ENCODE peak calls at places on chromosome 16, in five cellular contexts. T is stomach, L is BJ, S is astrocyte, B is cardiac muscle cell. Q is an unnamed sample.

GRCh38 chr16:57785924-57786323 is 16.4 kb downstream of the KIFC3 start:
- DNase-seq in T (no peak), L (no peak), S (no peak), B (no peak), Q (no peak)

GRCh38 chr16:23124315-23124714 is 24.9 kb downstream of the USP31 start:
- DNase-seq in T (no peak), L (no peak), S (peak; percentile 78), B (no peak), Q (no peak)

GRCh38 chr16:70759666-70760065 is 41.3 kb downstream of the VAC14 start:
- DNase-seq in T (no peak), L (no peak), S (no peak), B (no peak), Q (no peak)

GRCh38 chr16:53756329-53756996 is 52.5 kb downstream of the FTO start:
- DNase-seq in T (no peak), L (no peak), S (no peak), B (no peak), Q (peak; percentile 63)

GRCh38 chr16:79372504-79373184 is 227.9 kb downstream of the MAF start:
- DNase-seq in T (no peak), L (no peak), S (peak; percentile 36), B (no peak), Q (no peak)

GRCh38 chr16:69486724-69487123 is 62.3 kb downstream of the CYB5B start:
- DNase-seq in T (no peak), L (no peak), S (no peak), B (no peak), Q (no peak)

GRCh38 chr16:81232740-81233367 is 5.6 kb upstream of the BCO1 start:
- DNase-seq in T (no peak), L (no peak), S (no peak), B (no peak), Q (no peak)

GRCh38 chr16:78705694-78706093 is 606.2 kb downstream of the WWOX start:
- DNase-seq in T (no peak), L (no peak), S (peak; percentile 18), B (peak; percentile 2), Q (peak; percentile 22)

GRCh38 chr16:31074814-31075183 is 577 bp downstream of the ZNF646 start:
- DNase-seq in T (no peak), L (no peak), S (no peak), B (no peak), Q (no peak)

GRCh38 chr16:87210949-87211348 is 106.2 kb downstream of the C16orf95 start:
- DNase-seq in T (no peak), L (no peak), S (no peak), B (no peak), Q (no peak)

GRCh38 chr16:54986404-54986803 is 55.7 kb downstream of the IRX5 start:
- DNase-seq in T (no peak), L (no peak), S (no peak), B (no peak), Q (no peak)

GRCh38 chr16:86630471-86630870 is 52.1 kb downstream of the FOXL1 start:
- DNase-seq in T (no peak), L (no peak), S (peak; percentile 26), B (no peak), Q (no peak)

GRCh38 chr16:78562650-78563049 is 463.2 kb downstream of the WWOX start:
- DNase-seq in T (no peak), L (no peak), S (no peak), B (no peak), Q (no peak)

GRCh38 chr16:31050280-31051030 is 17.1 kb downstream of the STX4 start:
- DNase-seq in T (no peak), L (no peak), S (no peak), B (no peak), Q (no peak)

GRCh38 chr16:69481901-69482341 is 57.5 kb downstream of the CYB5B start:
- DNase-seq in T (peak; percentile 91), L (no peak), S (peak; percentile 43), B (no peak), Q (peak; percentile 80)

GRCh38 chr16:47884131-47884725 is 271.6 kb downstream of the ABCC12 start:
- DNase-seq in T (no peak), L (no peak), S (no peak), B (no peak), Q (no peak)

GRCh38 chr16:81535679-81536360 is 91.2 kb downstream of the CMIP start:
- DNase-seq in T (no peak), L (no peak), S (no peak), B (no peak), Q (no peak)

GRCh38 chr16:1712791-1713261 is 6.8 kb downstream of the MAPK8IP3 start:
- DNase-seq in T (no peak), L (no peak), S (peak; percentile 52), B (no peak), Q (no peak)

GRCh38 chr16:53091508-53092211 is 36.9 kb downstream of the CHD9 start:
- DNase-seq in T (peak; percentile 27), L (peak; percentile 61), S (peak; percentile 92), B (peak; percentile 23), Q (no peak)

GRCh38 chr16:4882261-4882632 is 35.0 kb downstream of the UBN1 start:
- DNase-seq in T (no peak), L (no peak), S (no peak), B (no peak), Q (no peak)

GRCh38 chr16:15435216-15435864 is 952 bp downstream of the BMERB1 start:
- DNase-seq in T (no peak), L (no peak), S (no peak), B (peak; percentile 4), Q (no peak)

GRCh38 chr16:9843424-9844013 is 338.7 kb downstream of the GRIN2A start:
- DNase-seq in T (no peak), L (no peak), S (peak; percentile 37), B (no peak), Q (no peak)

GRCh38 chr16:2242598-2242997 is 6.4 kb downstream of the DNASE1L2 start:
- DNase-seq in T (no peak), L (no peak), S (no peak), B (no peak), Q (no peak)

GRCh38 chr16:85202631-85203461 is 90.6 kb upstream of the CIBAR2 start:
- DNase-seq in T (peak; percentile 47), L (peak; percentile 60), S (peak; percentile 91), B (peak; percentile 70), Q (no peak)

GRCh38 chr16:80527297-80527696 is 13.5 kb upstream of the DYNLRB2 start:
- DNase-seq in T (no peak), L (no peak), S (peak; percentile 4), B (peak; percentile 9), Q (no peak)

GRCh38 chr16:81729451-81729850 is 49.6 kb upstream of the PLCG2 start:
- DNase-seq in T (no peak), L (no peak), S (no peak), B (no peak), Q (no peak)

GRCh38 chr16:66740010-66740409 is 11.4 kb downstream of the DYNC1LI2 start:
- DNase-seq in T (no peak), L (no peak), S (no peak), B (peak; percentile 67), Q (no peak)

GRCh38 chr16:29321000-29321393 is 85.5 kb downstream of the NPIPB11 start:
- DNase-seq in T (no peak), L (no peak), S (no peak), B (no peak), Q (no peak)

GRCh38 chr16:51577621-51578303 is 426.7 kb upstream of the SALL1 start:
- DNase-seq in T (no peak), L (no peak), S (peak; percentile 55), B (peak; percentile 63), Q (no peak)

GRCh38 chr16:17470002-17470870 is 524 bp downstream of the XYLT1 start:
- DNase-seq in T (no peak), L (no peak), S (no peak), B (peak; percentile 57), Q (no peak)

GRCh38 chr16:56776562-56776961 is 46.6 kb downstream of the NUP93 start:
- DNase-seq in T (peak; percentile 66), L (no peak), S (no peak), B (peak; percentile 52), Q (peak; percentile 54)

GRCh38 chr16:27230562-27230991 is 27.3 kb downstream of the KDM8 start:
- DNase-seq in T (peak; percentile 76), L (no peak), S (no peak), B (peak; percentile 25), Q (no peak)
- H3K4me3 ChIP-seq in T (no peak overlapping the region), L (no peak overlapping the region), S (no peak overlapping the region), B (no peak overlapping the region), Q (no peak overlapping the region)

GRCh38 chr16:84029297-84030096 is 13.1 kb downstream of the SLC38A8 start:
- DNase-seq in T (no peak), L (no peak), S (no peak), B (no peak), Q (no peak)
- TF ChIP-seq CTCF in T (no peak), L (no peak), S (no peak), B (no peak), Q (no peak)

GRCh38 chr16:12090162-12090552 is 113.6 kb downstream of the SNX29 start:
- DNase-seq in T (no peak), L (no peak), S (no peak), B (no peak), Q (no peak)
- H3K4me3 ChIP-seq in T (peak overlapping the region; percentile 1), L (no peak overlapping the region), S (no peak overlapping the region), B (no peak overlapping the region), Q (no peak overlapping the region)

GRCh38 chr16:89491238-89491869 is 993 bp upstream of the ANKRD11 start:
- DNase-seq in T (no peak), L (no peak), S (no peak), B (no peak), Q (no peak)
- TF ChIP-seq CTCF in T (no peak), L (peak; percentile 30), S (peak; percentile 32), B (peak; percentile 12), Q (no peak)

GRCh38 chr16:72789465-72789864 is 258.5 kb downstream of the ZFHX3 start:
- DNase-seq in T (no peak), L (no peak), S (no peak), B (no peak), Q (no peak)

GRCh38 chr16:72787130-72787518 is 260.8 kb downstream of the ZFHX3 start:
- DNase-seq in T (no peak), L (no peak), S (no peak), B (no peak), Q (no peak)

GRCh38 chr16:72789921-72790320 is 258.0 kb downstream of the ZFHX3 start:
- DNase-seq in T (no peak), L (no peak), S (no peak), B (no peak), Q (no peak)

GRCh38 chr16:72787519-72788268 is 260.2 kb downstream of the ZFHX3 start:
- DNase-seq in T (peak; percentile 77), L (peak; percentile 37), S (peak; percentile 89), B (peak; percentile 69), Q (peak; percentile 56)

DNA sequence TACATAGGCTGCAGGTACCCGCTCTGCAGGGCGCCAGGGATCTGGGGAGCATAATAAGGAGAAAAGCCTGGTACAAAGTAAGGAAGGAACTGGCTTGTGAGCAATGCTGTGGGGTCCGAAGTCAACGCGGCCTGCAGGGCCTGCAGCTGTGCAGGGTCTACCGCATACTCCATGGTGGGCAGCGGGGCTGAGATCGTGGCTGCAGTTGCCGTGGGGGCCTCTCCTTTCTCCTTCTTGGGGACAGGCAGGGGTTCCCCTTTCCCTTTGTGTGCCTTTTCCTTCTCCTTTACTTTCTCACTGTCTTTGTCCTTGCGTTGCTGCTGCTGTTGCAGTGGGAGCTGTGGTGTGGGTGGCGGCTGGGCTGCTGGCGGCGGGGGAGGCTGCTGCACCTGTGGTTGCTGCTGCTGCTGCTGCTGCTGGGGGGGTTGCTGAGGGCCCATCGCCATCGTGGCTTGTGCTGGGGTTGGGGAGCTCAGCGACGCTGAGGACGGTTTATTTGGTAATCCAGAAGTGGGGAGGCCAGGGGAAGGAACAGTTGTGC is 259.6 kb downstream of the ZFHX3 start:
- DNase-seq in T (no peak), L (no peak), S (no peak), B (no peak), Q (no peak)
- H3K4me3 ChIP-seq in T (peak overlapping the region; percentile 50), L (no peak overlapping the region), S (peak overlapping the region; percentile 71), B (no peak overlapping the region), Q (no peak overlapping the region)

Q was measured in LNCaP clone FGC.